ENCODE peak calls at places on chromosomes 12 and 14, in nine cellular contexts. E, Y, S, K, X, H, I, L and R are unnamed samples.

GRCh38 chr12:62290804-62291203 is 30.6 kb downstream of the USP15 start:
- DNase-seq in L (no peak), I (no peak), H (no peak), X (no peak), S (no peak), K (no peak), Y (no peak), E (no peak), R (no peak)

GRCh38 chr12:532908-533565 is 73.3 kb downstream of the B4GALNT3 start:
- DNase-seq in L (no peak), H (no peak), I (no peak), K (no peak), E (no peak), X (no peak), Y (no peak), S (peak), R (peak)

GRCh38 chr14:69640931-69641330 is 29.5 kb downstream of the SUSD6 start:
- DNase-seq in Y (no peak), L (no peak), E (no peak), X (no peak), S (no peak), I (peak), K (no peak), H (no peak), R (no peak)

GRCh38 chr12:99985129-99985570 is 414 bp upstream of the ANKS1B start:
- DNase-seq in K (no peak), E (no peak), H (no peak), Y (no peak), L (no peak), I (no peak), S (no peak), X (no peak), R (no peak)

GRCh38 chr14:46686652-46687051 is 35.1 kb upstream of the RPL10L start:
- DNase-seq in E (no peak), L (no peak), H (no peak), Y (no peak), I (no peak), X (no peak), K (no peak), S (no peak), R (no peak)

GRCh38 chr14:68947802-68948201 is 31.3 kb downstream of the ACTN1 start:
- DNase-seq in H (no peak), I (no peak), X (peak), E (no peak), L (no peak), K (peak), S (peak), Y (peak), R (no peak)

GRCh38 chr12:42585846-42586226 is 3.7 kb downstream of the PRICKLE1 start:
- DNase-seq in K (no peak), S (no peak), H (no peak), E (no peak), Y (no peak), I (no peak), L (no peak), X (no peak), R (no peak)

GRCh38 chr12:28226705-28227104 is 36.4 kb downstream of the CCDC91 start:
- DNase-seq in L (no peak), S (no peak), X (no peak), H (no peak), Y (no peak), E (no peak), I (no peak), K (no peak), R (no peak)

GRCh38 chr14:30657606-30658163 is 35.6 kb downstream of the SCFD1 start:
- DNase-seq in Y (no peak), X (no peak), L (peak), I (no peak), S (peak), H (no peak), E (peak), K (no peak), R (no peak)

GRCh38 chr14:73829526-73830431 is 21.9 kb upstream of the PTGR2 start:
- DNase-seq in L (no peak), E (no peak), I (peak), S (peak), K (no peak), H (peak), X (no peak), Y (no peak), R (no peak)

GRCh38 chr14:39229601-39230110 is 4.1 kb upstream of the MIA2 start:
- DNase-seq in H (no peak), S (no peak), I (no peak), Y (no peak), L (no peak), K (no peak), E (no peak), X (no peak), R (no peak)

GRCh38 chr14:102893452-102893851 is 29.0 kb upstream of the AMN start:
- DNase-seq in Y (peak), S (peak), I (no peak), K (no peak), L (no peak), X (no peak), H (no peak), E (no peak), R (no peak)

GRCh38 chr14:22886500-22887259 is 3.7 kb downstream of the REM2 start:
- DNase-seq in K (peak), L (peak), S (peak), Y (peak), X (peak), E (peak), H (peak), I (peak), R (peak)

GRCh38 chr14:68955164-68955921 is 23.8 kb downstream of the ACTN1 start:
- DNase-seq in H (no peak), S (peak), L (no peak), K (no peak), Y (peak), X (no peak), E (no peak), I (no peak), R (no peak)

GRCh38 chr14:102316048-102316745 is 3.3 kb upstream of the ZNF839 start:
- DNase-seq in K (peak), L (peak), E (no peak), S (peak), X (peak), Y (no peak), H (no peak), I (no peak), R (no peak)

DNA sequence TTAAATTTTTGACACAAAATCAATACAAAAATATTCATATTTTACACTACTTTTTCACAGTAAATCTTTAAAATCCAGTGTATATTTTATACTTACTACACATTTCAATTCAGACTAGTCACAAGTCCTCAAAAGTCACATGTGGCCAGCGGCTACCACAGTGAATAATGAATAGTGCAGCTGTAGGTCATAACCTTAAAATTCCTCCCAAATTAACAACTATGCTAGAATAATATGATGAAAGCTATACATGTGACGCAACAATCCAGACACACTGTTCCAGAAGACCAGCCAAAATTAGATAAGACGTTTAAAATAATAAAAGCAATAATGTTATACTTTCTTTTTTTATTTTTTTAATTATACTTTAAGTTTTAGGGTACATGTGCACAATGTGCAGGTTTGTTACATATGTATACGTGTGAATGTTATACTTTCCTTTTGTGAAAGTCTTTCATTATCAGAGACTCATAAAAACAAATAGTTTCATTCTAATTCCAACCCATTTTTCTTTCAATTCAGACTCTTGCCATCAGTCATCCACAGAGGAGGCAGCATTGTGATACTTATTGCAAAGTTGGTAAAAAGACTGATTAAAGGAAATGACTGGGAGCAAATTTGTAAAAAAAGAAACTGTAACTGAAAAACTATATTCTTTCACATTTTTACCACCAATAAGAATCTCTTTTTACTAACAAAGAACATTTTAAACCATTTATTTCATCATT is 67.0 kb downstream of the C2CD5 start:
- DNase-seq in E (no peak), L (no peak), Y (no peak), S (peak), X (no peak), I (no peak), H (no peak), K (no peak), R (no peak)
- H3K27ac ChIP-seq in E (no peak), L (no peak), Y (no peak), S (peak), X (no peak), I (no peak), H (no peak), K (no peak), R (no peak)

DNA sequence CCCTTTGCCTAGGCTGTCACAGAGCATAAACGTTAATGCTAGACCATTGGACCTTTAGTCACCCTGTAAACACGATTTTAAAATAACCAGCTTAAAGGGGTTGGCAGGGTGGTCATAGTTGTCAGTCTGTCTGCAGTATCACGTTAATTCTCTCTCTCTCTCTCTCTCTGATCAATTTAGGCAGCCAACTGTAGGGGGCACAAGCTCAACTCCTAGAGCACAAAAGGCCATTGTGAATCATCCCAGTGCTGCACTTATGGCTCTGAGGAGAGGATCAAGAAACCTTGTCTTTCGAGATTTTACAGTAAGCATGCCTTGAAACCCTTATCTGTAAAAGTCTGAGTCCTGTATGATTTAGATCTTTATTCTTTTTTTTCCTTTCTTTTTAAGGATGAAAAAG is 97.1 kb downstream of the SCAF11 start:
- DNase-seq in L (no peak), H (no peak), K (peak), Y (no peak), X (no peak), I (no peak), E (peak), S (peak), R (no peak)
- TF ChIP-seq CTCF in L (peak), H (no peak), K (peak), Y (no peak), X (no peak), I (no peak), E (peak), S (peak), R (no peak)

GRCh38 chr12:10749700-10750384 is 26.7 kb upstream of the YBX3 start:
- DNase-seq in X (peak), H (peak), Y (peak), K (peak), I (peak), E (peak), S (peak), L (peak), R (peak)
- H3K27ac ChIP-seq in X (peak), H (peak), Y (peak), K (no peak), I (no peak), E (no peak), S (no peak), L (no peak), R (no peak)

DNA sequence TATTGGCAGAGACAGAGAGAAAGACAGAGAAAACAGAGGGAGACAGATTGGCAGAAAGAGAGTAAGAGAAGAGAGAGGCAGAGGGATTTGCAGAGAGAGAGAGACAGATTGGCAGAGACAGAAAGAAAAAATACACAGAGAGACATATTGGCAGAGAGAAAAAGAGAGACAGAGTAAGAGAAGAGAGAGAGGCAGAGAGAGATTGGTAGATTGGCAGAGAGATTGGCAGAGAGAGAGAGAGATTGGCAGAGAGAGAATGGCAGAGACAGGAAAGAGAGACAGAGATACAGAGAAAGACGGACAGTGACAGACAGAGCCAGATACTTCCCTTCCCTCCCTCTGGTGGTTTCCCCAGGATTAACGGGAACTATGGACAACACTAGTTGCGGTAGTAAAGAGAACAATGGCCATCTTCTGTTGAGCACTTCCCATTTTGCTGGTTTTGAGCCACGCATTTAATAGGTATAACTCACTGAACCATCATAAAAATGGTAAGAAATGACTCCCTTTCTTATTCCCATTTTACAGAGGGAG is 2.6 kb upstream of the NOS1 start:
- DNase-seq in L (no peak), Y (no peak), K (peak), I (no peak), X (no peak), H (no peak), S (no peak), E (peak), R (no peak)
- TF ChIP-seq CTCF in L (no peak), Y (no peak), K (peak), I (no peak), X (no peak), H (no peak), S (no peak), E (peak), R (no peak)

DNA sequence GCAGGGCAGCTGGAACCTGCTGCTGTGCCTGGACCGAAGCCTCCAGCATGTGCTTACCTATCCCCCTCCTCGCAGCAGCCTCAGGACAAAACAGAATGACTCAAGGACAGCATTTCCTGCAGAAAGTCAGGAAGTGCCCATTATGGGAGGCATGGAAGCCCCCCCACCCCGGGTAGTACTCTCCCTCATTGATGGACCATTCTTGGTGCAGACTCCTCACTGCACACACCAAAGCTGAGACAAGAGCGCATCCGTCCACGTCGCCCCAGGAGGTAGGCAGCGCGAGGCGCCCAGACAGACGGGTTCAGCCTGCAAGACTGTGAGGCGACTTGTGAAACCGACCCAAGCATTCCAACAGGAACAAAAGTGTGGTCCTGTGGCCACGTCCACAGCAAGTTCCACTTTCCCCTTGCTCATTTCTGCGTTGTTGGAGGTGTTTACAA is 243.9 kb upstream of the ATXN7L3B start:
- DNase-seq in L (no peak), S (no peak), H (no peak), Y (no peak), K (no peak), X (no peak), I (no peak), E (no peak), R (no peak)
- H3K27ac ChIP-seq in L (no peak), S (no peak), H (no peak), Y (no peak), K (no peak), X (no peak), I (no peak), E (no peak), R (no peak)

GRCh38 chr14:104150201-104151027 is 12.0 kb downstream of the KIF26A start:
- DNase-seq in Y (no peak), H (peak), K (peak), I (no peak), E (peak), X (peak), S (no peak), L (no peak), R (no peak)
- TF ChIP-seq CTCF in Y (no peak), H (no peak), K (peak), I (peak), E (peak), X (no peak), S (no peak), L (no peak), R (no peak)

GRCh38 chr14:71344506-71344905 is 437.2 kb downstream of the PCNX1 start:
- DNase-seq in S (no peak), Y (no peak), L (no peak), K (no peak), H (no peak), X (no peak), I (no peak), E (no peak), R (no peak)

GRCh38 chr14:71346685-71347084 is 439.4 kb downstream of the PCNX1 start:
- DNase-seq in K (no peak), X (no peak), Y (no peak), E (no peak), L (no peak), S (no peak), H (no peak), I (no peak), R (no peak)

GRCh38 chr14:71354142-71354541 is 446.9 kb downstream of the PCNX1 start:
- DNase-seq in Y (no peak), H (no peak), E (no peak), I (no peak), K (no peak), X (no peak), S (no peak), L (no peak), R (no peak)

GRCh38 chr14:71348817-71349216 is 441.6 kb downstream of the PCNX1 start:
- DNase-seq in Y (no peak), K (no peak), S (no peak), H (no peak), L (no peak), E (no peak), X (no peak), I (no peak), R (no peak)

DNA sequence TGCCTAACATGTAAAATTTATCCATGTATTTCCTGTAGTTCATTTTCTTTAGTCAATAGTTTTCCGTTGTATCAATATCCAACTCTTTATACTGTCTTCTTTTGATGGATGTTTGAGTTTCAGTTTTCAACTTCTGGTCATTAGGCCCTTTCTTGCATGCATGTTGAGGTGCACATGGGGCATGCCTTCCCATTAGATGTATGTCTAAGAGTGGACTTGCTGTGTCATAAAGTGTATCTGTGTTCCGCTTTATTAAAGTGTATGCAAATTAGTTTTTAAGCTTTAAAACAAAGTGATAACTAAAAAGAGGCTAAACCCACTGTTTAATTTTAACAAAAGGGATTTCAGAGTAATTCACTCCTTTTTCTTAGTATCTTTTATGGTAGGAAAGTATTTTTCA is 441.1 kb downstream of the PCNX1 start:
- DNase-seq in S (no peak), H (no peak), Y (no peak), I (no peak), K (no peak), L (no peak), X (no peak), E (no peak), R (no peak)
- H3K27ac ChIP-seq in S (no peak), H (no peak), Y (no peak), I (no peak), K (no peak), L (no peak), X (no peak), E (no peak), R (no peak)

DNA sequence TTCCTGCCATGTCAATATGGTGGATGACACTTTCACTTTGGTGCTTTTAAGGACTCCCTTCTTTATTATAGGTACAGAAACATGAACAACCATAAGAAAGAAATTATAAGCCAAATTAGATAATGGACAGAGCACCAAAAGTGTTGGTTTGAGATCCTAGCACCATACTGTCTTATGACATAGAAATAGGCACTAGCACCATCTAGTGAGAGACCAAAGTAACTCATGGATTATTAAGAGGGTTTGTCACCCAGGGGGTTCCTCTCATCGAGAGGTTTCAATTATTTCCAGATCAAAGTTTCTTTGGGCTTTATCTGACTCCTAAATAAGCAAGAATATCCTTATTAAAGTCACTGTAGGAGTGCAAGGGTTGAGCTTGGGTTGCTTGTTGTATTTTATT is 153.0 kb upstream of the DIO2 start:
- DNase-seq in X (no peak), E (peak), S (peak), K (peak), I (no peak), L (peak), H (no peak), Y (no peak), R (peak)
- TF ChIP-seq CTCF in X (no peak), E (peak), S (peak), K (peak), I (no peak), L (peak), H (peak), Y (no peak), R (no peak)

GRCh38 chr12:91871751-91872150 is 273.9 kb downstream of the BTG1 start:
- DNase-seq in K (no peak), S (no peak), E (no peak), I (no peak), H (no peak), Y (no peak), X (no peak), L (no peak), R (no peak)
- H3K27ac ChIP-seq in K (no peak), S (no peak), E (no peak), I (no peak), H (peak), Y (no peak), X (peak), L (no peak), R (no peak)